ENCODE peak calls at places on chromosome 2, in five cellular contexts. One of them, this sample, is unnamed. For H3K9me3, the result is how much of the 10 kb centered on the place peaks cover.

GRCh38 chr2:34652636-34653035 is 1053.5 kb upstream of the FAM98A start:
- DNase-seq in CD8-positive, alpha-beta T cell: no peak
- DNase-seq in thyroid gland: no peak
- DNase-seq in transverse colon: no peak
- DNase-seq in A673: peak
- DNase-seq in this sample: no peak

GRCh38 chr2:127007652-127008051 is 99.3 kb downstream of the BIN1 start:
- DNase-seq in CD8-positive, alpha-beta T cell: no peak
- DNase-seq in thyroid gland: no peak
- DNase-seq in transverse colon: no peak
- DNase-seq in A673: no peak
- DNase-seq in this sample: no peak

GRCh38 chr2:10215393-10215935 is 87.2 kb upstream of the HPCAL1 start:
- DNase-seq in CD8-positive, alpha-beta T cell: no peak
- DNase-seq in thyroid gland: no peak
- DNase-seq in transverse colon: no peak
- DNase-seq in A673: no peak
- DNase-seq in this sample: no peak

GRCh38 chr2:240685771-240686371 is 3.2 kb upstream of the AQP12B start:
- DNase-seq in CD8-positive, alpha-beta T cell: peak
- DNase-seq in thyroid gland: peak
- DNase-seq in transverse colon: peak
- DNase-seq in A673: no peak
- DNase-seq in this sample: peak

GRCh38 chr2:55721601-55722215 is 28.1 kb upstream of the PNPT1 start:
- DNase-seq in CD8-positive, alpha-beta T cell: no peak
- DNase-seq in thyroid gland: no peak
- DNase-seq in transverse colon: no peak
- DNase-seq in A673: no peak
- DNase-seq in this sample: no peak

GRCh38 chr2:193837368-193837767 is 1642.6 kb upstream of the TMEFF2 start:
- DNase-seq in CD8-positive, alpha-beta T cell: no peak
- DNase-seq in thyroid gland: no peak
- DNase-seq in transverse colon: no peak
- DNase-seq in A673: no peak
- DNase-seq in this sample: no peak

GRCh38 chr2:225010804-225011203 is 31.5 kb downstream of the DOCK10 start:
- DNase-seq in CD8-positive, alpha-beta T cell: no peak
- DNase-seq in thyroid gland: no peak
- DNase-seq in transverse colon: no peak
- DNase-seq in A673: no peak
- DNase-seq in this sample: no peak

GRCh38 chr2:238061310-238062202 is 755 bp downstream of the SCLY start:
- DNase-seq in CD8-positive, alpha-beta T cell: peak
- DNase-seq in thyroid gland: peak
- DNase-seq in transverse colon: peak
- DNase-seq in A673: peak
- DNase-seq in this sample: peak

GRCh38 chr2:168583064-168583709 is 127.1 kb downstream of the CERS6 start:
- DNase-seq in CD8-positive, alpha-beta T cell: no peak
- DNase-seq in thyroid gland: no peak
- DNase-seq in transverse colon: no peak
- DNase-seq in A673: no peak
- DNase-seq in this sample: peak

GRCh38 chr2:159755788-159756187 is 42.2 kb downstream of the CD302 start:
- DNase-seq in CD8-positive, alpha-beta T cell: no peak
- DNase-seq in thyroid gland: no peak
- DNase-seq in transverse colon: no peak
- DNase-seq in A673: no peak
- DNase-seq in this sample: peak

GRCh38 chr2:29518010-29518409 is 402.8 kb downstream of the CLIP4 start:
- DNase-seq in CD8-positive, alpha-beta T cell: no peak
- DNase-seq in thyroid gland: no peak
- DNase-seq in transverse colon: no peak
- DNase-seq in A673: no peak
- DNase-seq in this sample: no peak

GRCh38 chr2:43270930-43271615 is 44.7 kb upstream of the ZFP36L2 start:
- DNase-seq in CD8-positive, alpha-beta T cell: no peak
- DNase-seq in thyroid gland: no peak
- DNase-seq in transverse colon: no peak
- DNase-seq in A673: no peak
- DNase-seq in this sample: no peak

GRCh38 chr2:223041527-223042109 is 10.4 kb upstream of the KCNE4 start:
- DNase-seq in CD8-positive, alpha-beta T cell: no peak
- DNase-seq in thyroid gland: peak
- DNase-seq in transverse colon: peak
- DNase-seq in A673: peak
- DNase-seq in this sample: no peak

GRCh38 chr2:217223222-217223930 is 363.5 kb upstream of the TNP1 start:
- DNase-seq in CD8-positive, alpha-beta T cell: no peak
- DNase-seq in thyroid gland: no peak
- DNase-seq in transverse colon: no peak
- DNase-seq in A673: peak
- DNase-seq in this sample: peak

GRCh38 chr2:237911363-237912017 is 52.1 kb downstream of the RAMP1 start:
- DNase-seq in CD8-positive, alpha-beta T cell: no peak
- DNase-seq in thyroid gland: no peak
- DNase-seq in transverse colon: no peak
- DNase-seq in A673: no peak
- DNase-seq in this sample: no peak

GRCh38 chr2:119765404-119766002 is 5.8 kb downstream of the PTPN4 start:
- DNase-seq in CD8-positive, alpha-beta T cell: no peak
- DNase-seq in thyroid gland: no peak
- DNase-seq in transverse colon: no peak
- DNase-seq in A673: no peak
- DNase-seq in this sample: no peak

GRCh38 chr2:138901530-138901929 is 121.3 kb upstream of the NXPH2 start:
- DNase-seq in CD8-positive, alpha-beta T cell: no peak
- DNase-seq in thyroid gland: no peak
- DNase-seq in transverse colon: no peak
- DNase-seq in A673: no peak
- DNase-seq in this sample: no peak

GRCh38 chr2:241844066-241844728 is 14.5 kb downstream of the PDCD1 start:
- DNase-seq in CD8-positive, alpha-beta T cell: peak
- DNase-seq in thyroid gland: peak
- DNase-seq in transverse colon: peak
- DNase-seq in A673: peak
- DNase-seq in this sample: peak

GRCh38 chr2:208033701-208034502 is 8.6 kb upstream of the PLEKHM3 start:
- DNase-seq in CD8-positive, alpha-beta T cell: peak
- DNase-seq in thyroid gland: peak
- DNase-seq in transverse colon: peak
- DNase-seq in A673: peak
- DNase-seq in this sample: peak

GRCh38 chr2:25401307-25402021 is 59.7 kb upstream of the DNMT3A start:
- DNase-seq in CD8-positive, alpha-beta T cell: no peak
- DNase-seq in thyroid gland: no peak
- DNase-seq in transverse colon: no peak
- DNase-seq in A673: no peak
- DNase-seq in this sample: no peak
- H3K4me3 ChIP-seq in CD8-positive, alpha-beta T cell: no peak
- H3K4me3 ChIP-seq in thyroid gland: no peak
- H3K4me3 ChIP-seq in transverse colon: no peak
- H3K4me3 ChIP-seq in A673: no peak
- H3K4me3 ChIP-seq in this sample: no peak

GRCh38 chr2:96601382-96602292 is 36.5 kb downstream of the KANSL3 start:
- DNase-seq in CD8-positive, alpha-beta T cell: no peak
- DNase-seq in thyroid gland: no peak
- DNase-seq in transverse colon: no peak
- DNase-seq in A673: no peak
- DNase-seq in this sample: peak
- H3K27ac ChIP-seq in CD8-positive, alpha-beta T cell: no peak
- H3K27ac ChIP-seq in thyroid gland: no peak
- H3K27ac ChIP-seq in transverse colon: no peak
- H3K27ac ChIP-seq in A673: no peak
- H3K27ac ChIP-seq in this sample: peak

GRCh38 chr2:7767902-7768301 is 850.7 kb downstream of the RNF144A start:
- DNase-seq in CD8-positive, alpha-beta T cell: no peak
- DNase-seq in thyroid gland: no peak
- DNase-seq in transverse colon: no peak
- DNase-seq in A673: no peak
- DNase-seq in this sample: no peak

GRCh38 chr2:7766978-7767565 is 849.9 kb downstream of the RNF144A start:
- DNase-seq in CD8-positive, alpha-beta T cell: no peak
- DNase-seq in thyroid gland: no peak
- DNase-seq in transverse colon: peak
- DNase-seq in A673: no peak
- DNase-seq in this sample: no peak

GRCh38 chr2:7771781-7772180 is 854.6 kb downstream of the RNF144A start:
- DNase-seq in CD8-positive, alpha-beta T cell: no peak
- DNase-seq in thyroid gland: no peak
- DNase-seq in transverse colon: no peak
- DNase-seq in A673: no peak
- DNase-seq in this sample: no peak

GRCh38 chr2:7765236-7765635 is 848.0 kb downstream of the RNF144A start:
- DNase-seq in CD8-positive, alpha-beta T cell: no peak
- DNase-seq in thyroid gland: no peak
- DNase-seq in transverse colon: no peak
- DNase-seq in A673: no peak
- DNase-seq in this sample: no peak

DNA sequence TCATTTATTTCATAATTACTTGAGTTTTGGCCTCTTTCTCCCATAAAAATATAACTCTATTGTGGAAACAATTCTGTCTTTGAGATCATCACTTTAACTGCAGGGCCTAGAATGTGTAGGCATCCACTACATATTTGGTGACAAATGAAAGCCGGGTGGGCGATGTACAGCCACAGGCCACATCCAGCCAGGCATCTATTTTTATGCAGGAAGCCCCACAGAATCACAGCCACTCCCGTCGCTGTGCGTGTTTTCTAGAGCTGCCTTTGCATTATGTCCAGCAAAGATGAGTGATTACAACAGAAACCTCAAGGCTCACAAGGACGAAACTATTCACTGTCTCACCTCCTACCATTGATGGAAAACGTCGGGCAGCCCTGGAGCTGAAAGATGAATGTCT is 849.1 kb downstream of the RNF144A start:
- DNase-seq in CD8-positive, alpha-beta T cell: no peak
- DNase-seq in thyroid gland: no peak
- DNase-seq in transverse colon: no peak
- DNase-seq in A673: no peak
- DNase-seq in this sample: no peak
- H3K9me3 ChIP-seq in CD8-positive, alpha-beta T cell: under half
- H3K9me3 ChIP-seq in thyroid gland: under half
- H3K9me3 ChIP-seq in transverse colon: under half
- H3K9me3 ChIP-seq in A673: under half
- H3K9me3 ChIP-seq in this sample: under half

GRCh38 chr2:16726577-16726976 is 60.9 kb upstream of the CYRIA start:
- DNase-seq in CD8-positive, alpha-beta T cell: no peak
- DNase-seq in thyroid gland: no peak
- DNase-seq in transverse colon: no peak
- DNase-seq in A673: no peak
- DNase-seq in this sample: no peak

GRCh38 chr2:16728742-16729141 is 63.1 kb upstream of the CYRIA start:
- DNase-seq in CD8-positive, alpha-beta T cell: no peak
- DNase-seq in thyroid gland: no peak
- DNase-seq in transverse colon: no peak
- DNase-seq in A673: no peak
- DNase-seq in this sample: no peak

GRCh38 chr2:16727256-16727655 is 61.6 kb upstream of the CYRIA start:
- DNase-seq in CD8-positive, alpha-beta T cell: no peak
- DNase-seq in thyroid gland: no peak
- DNase-seq in transverse colon: no peak
- DNase-seq in A673: peak
- DNase-seq in this sample: no peak

GRCh38 chr2:16729901-16730300 is 64.3 kb upstream of the CYRIA start:
- DNase-seq in CD8-positive, alpha-beta T cell: no peak
- DNase-seq in thyroid gland: no peak
- DNase-seq in transverse colon: no peak
- DNase-seq in A673: peak
- DNase-seq in this sample: no peak

GRCh38 chr2:16729335-16729734 is 63.7 kb upstream of the CYRIA start:
- DNase-seq in CD8-positive, alpha-beta T cell: no peak
- DNase-seq in thyroid gland: peak
- DNase-seq in transverse colon: no peak
- DNase-seq in A673: no peak
- DNase-seq in this sample: no peak
- H3K4me3 ChIP-seq in CD8-positive, alpha-beta T cell: no peak
- H3K4me3 ChIP-seq in thyroid gland: no peak
- H3K4me3 ChIP-seq in transverse colon: no peak
- H3K4me3 ChIP-seq in A673: no peak
- H3K4me3 ChIP-seq in this sample: no peak

GRCh38 chr2:58938988-58939387 is 697.9 kb upstream of the FANCL start:
- DNase-seq in CD8-positive, alpha-beta T cell: no peak
- DNase-seq in thyroid gland: no peak
- DNase-seq in transverse colon: no peak
- DNase-seq in A673: no peak
- DNase-seq in this sample: no peak

DNA sequence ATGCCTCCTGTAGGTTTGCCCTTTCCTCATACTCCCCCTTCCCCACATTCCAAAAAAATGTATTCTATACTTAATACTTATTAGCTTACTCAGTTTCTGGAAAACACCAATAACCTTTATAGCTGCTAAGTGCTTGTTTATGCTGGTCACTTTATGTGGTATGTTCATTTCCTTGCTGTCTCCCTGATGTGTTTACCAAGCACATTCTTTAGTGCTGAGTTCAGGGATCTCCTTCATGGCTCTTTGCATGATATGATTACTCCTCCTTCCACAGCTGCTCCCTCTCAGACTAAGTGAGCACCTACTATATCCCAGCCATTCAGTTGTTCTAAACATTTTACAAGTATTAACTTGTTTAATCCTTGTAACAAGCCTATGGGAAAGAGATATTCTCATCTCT is 698.3 kb upstream of the FANCL start:
- DNase-seq in CD8-positive, alpha-beta T cell: no peak
- DNase-seq in thyroid gland: no peak
- DNase-seq in transverse colon: no peak
- DNase-seq in A673: no peak
- DNase-seq in this sample: no peak
- H3K27ac ChIP-seq in CD8-positive, alpha-beta T cell: no peak
- H3K27ac ChIP-seq in thyroid gland: no peak
- H3K27ac ChIP-seq in transverse colon: no peak
- H3K27ac ChIP-seq in A673: no peak
- H3K27ac ChIP-seq in this sample: no peak